ENCODE peak calls at places on chromosomes 3 and 15, in eight cellular contexts. One of them, this sample, is unnamed.

GRCh38 chr3:62027796-62028195 is 345.6 kb downstream of the FEZF2 start:
- DNase-seq in CD4-positive, alpha-beta T cell: no peak
- DNase-seq in IMR-90: no peak
- DNase-seq in WTC11: no peak
- DNase-seq in esophagus muscularis mucosa: no peak
- DNase-seq in psoas muscle: no peak
- DNase-seq in fibroblast of villous mesenchyme: no peak
- DNase-seq in retinal pigment epithelial cell: peak
- DNase-seq in this sample: no peak

GRCh38 chr15:70179309-70179892 is 81.7 kb upstream of the TLE3 start:
- DNase-seq in fibroblast of villous mesenchyme: no peak
- DNase-seq in CD4-positive, alpha-beta T cell: no peak
- DNase-seq in IMR-90: no peak
- DNase-seq in psoas muscle: no peak
- DNase-seq in esophagus muscularis mucosa: no peak
- DNase-seq in WTC11: no peak
- DNase-seq in retinal pigment epithelial cell: no peak
- DNase-seq in this sample: no peak

GRCh38 chr15:40471105-40471777 is 457 bp downstream of the CHST14 start:
- DNase-seq in esophagus muscularis mucosa: no peak
- DNase-seq in fibroblast of villous mesenchyme: peak
- DNase-seq in CD4-positive, alpha-beta T cell: no peak
- DNase-seq in retinal pigment epithelial cell: no peak
- DNase-seq in psoas muscle: peak
- DNase-seq in WTC11: peak
- DNase-seq in IMR-90: peak
- DNase-seq in this sample: no peak

GRCh38 chr3:189787622-189788021 is 156.4 kb downstream of the TP63 start:
- DNase-seq in CD4-positive, alpha-beta T cell: no peak
- DNase-seq in retinal pigment epithelial cell: no peak
- DNase-seq in esophagus muscularis mucosa: no peak
- DNase-seq in psoas muscle: no peak
- DNase-seq in WTC11: no peak
- DNase-seq in IMR-90: peak
- DNase-seq in fibroblast of villous mesenchyme: no peak
- DNase-seq in this sample: no peak

GRCh38 chr3:32432045-32432710 is 40.5 kb downstream of the CMTM7 start:
- DNase-seq in retinal pigment epithelial cell: no peak
- DNase-seq in esophagus muscularis mucosa: peak
- DNase-seq in WTC11: no peak
- DNase-seq in fibroblast of villous mesenchyme: no peak
- DNase-seq in CD4-positive, alpha-beta T cell: no peak
- DNase-seq in psoas muscle: no peak
- DNase-seq in IMR-90: no peak
- DNase-seq in this sample: no peak

GRCh38 chr3:34312684-34313083 is 514.3 kb downstream of the PDCD6IP start:
- DNase-seq in WTC11: no peak
- DNase-seq in psoas muscle: no peak
- DNase-seq in esophagus muscularis mucosa: no peak
- DNase-seq in fibroblast of villous mesenchyme: no peak
- DNase-seq in CD4-positive, alpha-beta T cell: no peak
- DNase-seq in IMR-90: no peak
- DNase-seq in retinal pigment epithelial cell: no peak
- DNase-seq in this sample: no peak

GRCh38 chr3:34635352-34635850 is 837.0 kb downstream of the PDCD6IP start:
- DNase-seq in IMR-90: no peak
- DNase-seq in psoas muscle: no peak
- DNase-seq in WTC11: no peak
- DNase-seq in CD4-positive, alpha-beta T cell: no peak
- DNase-seq in fibroblast of villous mesenchyme: no peak
- DNase-seq in retinal pigment epithelial cell: no peak
- DNase-seq in esophagus muscularis mucosa: no peak
- DNase-seq in this sample: no peak

GRCh38 chr15:41989573-41990242 is 17.4 kb upstream of the EHD4 start:
- DNase-seq in fibroblast of villous mesenchyme: peak
- DNase-seq in esophagus muscularis mucosa: no peak
- DNase-seq in IMR-90: peak
- DNase-seq in CD4-positive, alpha-beta T cell: peak
- DNase-seq in retinal pigment epithelial cell: no peak
- DNase-seq in psoas muscle: peak
- DNase-seq in WTC11: peak
- DNase-seq in this sample: peak

GRCh38 chr15:74252291-74253080 is 16.4 kb downstream of the CCDC33 start:
- DNase-seq in fibroblast of villous mesenchyme: peak
- DNase-seq in psoas muscle: no peak
- DNase-seq in esophagus muscularis mucosa: no peak
- DNase-seq in IMR-90: peak
- DNase-seq in CD4-positive, alpha-beta T cell: no peak
- DNase-seq in WTC11: no peak
- DNase-seq in retinal pigment epithelial cell: no peak
- DNase-seq in this sample: no peak

GRCh38 chr3:166660962-166661361 is 719.1 kb downstream of the ZBBX start:
- DNase-seq in WTC11: no peak
- DNase-seq in retinal pigment epithelial cell: no peak
- DNase-seq in CD4-positive, alpha-beta T cell: no peak
- DNase-seq in esophagus muscularis mucosa: no peak
- DNase-seq in IMR-90: no peak
- DNase-seq in psoas muscle: no peak
- DNase-seq in fibroblast of villous mesenchyme: no peak
- DNase-seq in this sample: no peak

GRCh38 chr15:84828433-84828908 is 11.3 kb downstream of the ALPK3 start:
- DNase-seq in WTC11: no peak
- DNase-seq in retinal pigment epithelial cell: no peak
- DNase-seq in fibroblast of villous mesenchyme: no peak
- DNase-seq in IMR-90: no peak
- DNase-seq in esophagus muscularis mucosa: no peak
- DNase-seq in psoas muscle: no peak
- DNase-seq in CD4-positive, alpha-beta T cell: no peak
- DNase-seq in this sample: peak

GRCh38 chr3:132006605-132007204 is 28.1 kb downstream of the CPNE4 start:
- DNase-seq in WTC11: peak
- DNase-seq in psoas muscle: no peak
- DNase-seq in fibroblast of villous mesenchyme: peak
- DNase-seq in IMR-90: peak
- DNase-seq in CD4-positive, alpha-beta T cell: no peak
- DNase-seq in esophagus muscularis mucosa: no peak
- DNase-seq in retinal pigment epithelial cell: no peak
- DNase-seq in this sample: peak

GRCh38 chr3:69084668-69085542 is at the start of gene ARL6IP5:
- DNase-seq in CD4-positive, alpha-beta T cell: peak
- DNase-seq in psoas muscle: peak
- DNase-seq in WTC11: peak
- DNase-seq in retinal pigment epithelial cell: peak
- DNase-seq in fibroblast of villous mesenchyme: peak
- DNase-seq in IMR-90: peak
- DNase-seq in esophagus muscularis mucosa: peak
- DNase-seq in this sample: peak

GRCh38 chr15:68986292-68986691 is 28.2 kb upstream of the NOX5 start:
- DNase-seq in WTC11: no peak
- DNase-seq in IMR-90: no peak
- DNase-seq in retinal pigment epithelial cell: no peak
- DNase-seq in CD4-positive, alpha-beta T cell: no peak
- DNase-seq in esophagus muscularis mucosa: no peak
- DNase-seq in psoas muscle: no peak
- DNase-seq in fibroblast of villous mesenchyme: no peak
- DNase-seq in this sample: no peak

GRCh38 chr15:85318732-85319076 is 61.7 kb upstream of the AKAP13 start:
- DNase-seq in CD4-positive, alpha-beta T cell: no peak
- DNase-seq in retinal pigment epithelial cell: no peak
- DNase-seq in esophagus muscularis mucosa: no peak
- DNase-seq in WTC11: no peak
- DNase-seq in fibroblast of villous mesenchyme: no peak
- DNase-seq in psoas muscle: no peak
- DNase-seq in IMR-90: no peak
- DNase-seq in this sample: no peak

GRCh38 chr3:113552851-113553250 is 20.5 kb downstream of the SIDT1 start:
- DNase-seq in retinal pigment epithelial cell: no peak
- DNase-seq in fibroblast of villous mesenchyme: no peak
- DNase-seq in CD4-positive, alpha-beta T cell: peak
- DNase-seq in psoas muscle: no peak
- DNase-seq in esophagus muscularis mucosa: no peak
- DNase-seq in IMR-90: no peak
- DNase-seq in WTC11: no peak
- DNase-seq in this sample: no peak

GRCh38 chr3:64229903-64230302 is 4.6 kb upstream of the PRICKLE2 start:
- DNase-seq in esophagus muscularis mucosa: no peak
- DNase-seq in IMR-90: peak
- DNase-seq in fibroblast of villous mesenchyme: peak
- DNase-seq in WTC11: no peak
- DNase-seq in retinal pigment epithelial cell: no peak
- DNase-seq in psoas muscle: no peak
- DNase-seq in CD4-positive, alpha-beta T cell: no peak
- DNase-seq in this sample: no peak

GRCh38 chr3:143040264-143040879 is 39.0 kb downstream of the U2SURP start:
- DNase-seq in CD4-positive, alpha-beta T cell: no peak
- DNase-seq in IMR-90: peak
- DNase-seq in esophagus muscularis mucosa: no peak
- DNase-seq in retinal pigment epithelial cell: peak
- DNase-seq in WTC11: no peak
- DNase-seq in psoas muscle: no peak
- DNase-seq in fibroblast of villous mesenchyme: peak
- DNase-seq in this sample: no peak

GRCh38 chr3:88057650-88058321 is 1.0 kb downstream of the CGGBP1 start:
- DNase-seq in CD4-positive, alpha-beta T cell: peak
- DNase-seq in psoas muscle: no peak
- DNase-seq in IMR-90: peak
- DNase-seq in esophagus muscularis mucosa: no peak
- DNase-seq in retinal pigment epithelial cell: no peak
- DNase-seq in WTC11: no peak
- DNase-seq in fibroblast of villous mesenchyme: peak
- DNase-seq in this sample: no peak

GRCh38 chr15:52232327-52232726 is 41.1 kb upstream of the GNB5 start:
- DNase-seq in fibroblast of villous mesenchyme: no peak
- DNase-seq in psoas muscle: no peak
- DNase-seq in IMR-90: no peak
- DNase-seq in esophagus muscularis mucosa: no peak
- DNase-seq in retinal pigment epithelial cell: no peak
- DNase-seq in CD4-positive, alpha-beta T cell: no peak
- DNase-seq in WTC11: no peak
- DNase-seq in this sample: no peak

GRCh38 chr3:57855281-57855680 is 99.2 kb downstream of the SLMAP start:
- DNase-seq in CD4-positive, alpha-beta T cell: no peak
- DNase-seq in fibroblast of villous mesenchyme: no peak
- DNase-seq in retinal pigment epithelial cell: no peak
- DNase-seq in psoas muscle: no peak
- DNase-seq in WTC11: no peak
- DNase-seq in esophagus muscularis mucosa: no peak
- DNase-seq in IMR-90: peak
- DNase-seq in this sample: no peak

GRCh38 chr3:129312021-129312639 is 33.5 kb downstream of the HMCES start:
- DNase-seq in WTC11: no peak
- DNase-seq in fibroblast of villous mesenchyme: no peak
- DNase-seq in CD4-positive, alpha-beta T cell: no peak
- DNase-seq in retinal pigment epithelial cell: no peak
- DNase-seq in IMR-90: peak
- DNase-seq in psoas muscle: no peak
- DNase-seq in esophagus muscularis mucosa: no peak
- DNase-seq in this sample: no peak

GRCh38 chr15:43776718-43777292 is at the start of gene ELL3:
- DNase-seq in IMR-90: peak
- DNase-seq in CD4-positive, alpha-beta T cell: peak
- DNase-seq in esophagus muscularis mucosa: peak
- DNase-seq in WTC11: peak
- DNase-seq in psoas muscle: peak
- DNase-seq in retinal pigment epithelial cell: no peak
- DNase-seq in fibroblast of villous mesenchyme: peak
- DNase-seq in this sample: peak

DNA sequence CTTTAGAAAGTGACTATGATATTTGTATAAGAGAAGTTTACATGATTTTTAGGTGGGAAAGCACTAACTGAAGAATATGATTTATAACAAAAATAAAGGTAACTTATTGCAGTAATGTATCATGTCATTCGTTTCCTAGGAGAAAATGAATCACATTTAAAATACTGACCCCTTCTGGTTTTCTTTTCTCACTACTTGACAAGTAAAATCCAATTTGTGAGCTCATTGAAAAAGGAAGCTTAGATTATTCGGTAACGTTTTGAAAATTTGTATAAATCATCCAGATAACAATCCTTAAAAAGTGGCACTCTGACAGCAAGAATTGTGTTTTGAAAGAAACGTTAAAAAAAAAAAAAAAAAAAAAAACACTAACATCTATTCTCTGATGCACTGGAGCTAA is 39.0 kb downstream of the NSUN3 start:
- DNase-seq in WTC11: no peak
- DNase-seq in psoas muscle: no peak
- DNase-seq in retinal pigment epithelial cell: no peak
- DNase-seq in esophagus muscularis mucosa: no peak
- DNase-seq in IMR-90: peak
- DNase-seq in CD4-positive, alpha-beta T cell: no peak
- DNase-seq in fibroblast of villous mesenchyme: peak
- DNase-seq in this sample: no peak
- TF ChIP-seq CTCF in WTC11: no peak
- TF ChIP-seq CTCF in psoas muscle: no peak
- TF ChIP-seq CTCF in retinal pigment epithelial cell: peak
- TF ChIP-seq CTCF in esophagus muscularis mucosa: no peak
- TF ChIP-seq CTCF in IMR-90: peak
- TF ChIP-seq CTCF in CD4-positive, alpha-beta T cell: no peak
- TF ChIP-seq CTCF in fibroblast of villous mesenchyme: peak
- TF ChIP-seq CTCF in this sample: no peak

GRCh38 chr15:92044510-92044909 is 191.0 kb downstream of the SLCO3A1 start:
- DNase-seq in fibroblast of villous mesenchyme: no peak
- DNase-seq in psoas muscle: no peak
- DNase-seq in CD4-positive, alpha-beta T cell: no peak
- DNase-seq in WTC11: no peak
- DNase-seq in retinal pigment epithelial cell: no peak
- DNase-seq in IMR-90: no peak
- DNase-seq in esophagus muscularis mucosa: no peak
- DNase-seq in this sample: no peak
- TF ChIP-seq CTCF in fibroblast of villous mesenchyme: no peak
- TF ChIP-seq CTCF in psoas muscle: no peak
- TF ChIP-seq CTCF in CD4-positive, alpha-beta T cell: no peak
- TF ChIP-seq CTCF in WTC11: no peak
- TF ChIP-seq CTCF in retinal pigment epithelial cell: no peak
- TF ChIP-seq CTCF in IMR-90: no peak
- TF ChIP-seq CTCF in esophagus muscularis mucosa: no peak
- TF ChIP-seq CTCF in this sample: no peak

DNA sequence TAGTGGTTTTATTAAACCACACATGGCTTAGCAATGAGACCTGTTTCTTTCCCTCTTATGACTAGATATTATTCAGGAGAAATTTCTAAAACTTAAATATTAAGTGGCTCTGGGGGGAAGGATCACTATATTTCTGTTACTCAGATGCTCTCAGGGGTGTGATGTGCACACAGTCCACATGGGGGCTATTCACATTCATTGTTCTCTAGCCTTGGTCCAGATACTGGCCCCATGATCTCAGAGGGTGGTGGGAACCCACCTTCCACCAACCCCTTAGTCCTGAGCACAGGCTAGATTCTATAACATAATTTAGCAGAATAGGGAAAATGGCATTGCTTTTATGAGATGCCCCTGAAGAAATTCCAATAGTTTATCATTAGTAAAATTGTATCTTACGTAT is 149.0 kb upstream of the ST8SIA2 start:
- DNase-seq in fibroblast of villous mesenchyme: no peak
- DNase-seq in esophagus muscularis mucosa: no peak
- DNase-seq in psoas muscle: no peak
- DNase-seq in CD4-positive, alpha-beta T cell: no peak
- DNase-seq in retinal pigment epithelial cell: no peak
- DNase-seq in IMR-90: no peak
- DNase-seq in WTC11: no peak
- DNase-seq in this sample: no peak
- TF ChIP-seq CTCF in fibroblast of villous mesenchyme: no peak
- TF ChIP-seq CTCF in esophagus muscularis mucosa: no peak
- TF ChIP-seq CTCF in psoas muscle: no peak
- TF ChIP-seq CTCF in CD4-positive, alpha-beta T cell: no peak
- TF ChIP-seq CTCF in retinal pigment epithelial cell: peak
- TF ChIP-seq CTCF in IMR-90: no peak
- TF ChIP-seq CTCF in WTC11: no peak
- TF ChIP-seq CTCF in this sample: no peak

GRCh38 chr3:9250236-9250635 is 790 bp upstream of the SRGAP3 start:
- DNase-seq in CD4-positive, alpha-beta T cell: no peak
- DNase-seq in WTC11: no peak
- DNase-seq in retinal pigment epithelial cell: no peak
- DNase-seq in fibroblast of villous mesenchyme: no peak
- DNase-seq in IMR-90: no peak
- DNase-seq in psoas muscle: no peak
- DNase-seq in esophagus muscularis mucosa: no peak
- DNase-seq in this sample: no peak
- TF ChIP-seq CTCF in CD4-positive, alpha-beta T cell: no peak
- TF ChIP-seq CTCF in WTC11: no peak
- TF ChIP-seq CTCF in retinal pigment epithelial cell: peak
- TF ChIP-seq CTCF in fibroblast of villous mesenchyme: no peak
- TF ChIP-seq CTCF in IMR-90: no peak
- TF ChIP-seq CTCF in psoas muscle: peak
- TF ChIP-seq CTCF in esophagus muscularis mucosa: no peak
- TF ChIP-seq CTCF in this sample: no peak

This sample was measured in left lung.